ENCODE peak calls at places on chromosomes 1 and 21, in ten cellular contexts. One of them, this sample, is unnamed.

GRCh38 chr1:87956072-87956471 is 627.4 kb downstream of the LMO4 start:
- DNase-seq in kidney tubule cell: peak; percentile 98
- DNase-seq in NCI-H1105: no peak
- DNase-seq in T-helper 17 cell: no peak
- DNase-seq in GM10248: no peak
- DNase-seq in stimulated activated CD8-positive, alpha-beta memory T cell treated with anti-CD3 and anti-CD28 coated beads, Interleukin-7, amount 100 ng/mL, for 1 hour: no peak
- DNase-seq in MV-4-11: no peak
- DNase-seq in SHP77: no peak
- DNase-seq in activated CD4-positive, alpha-beta T cell treated with anti-CD3 and anti-CD28 coated beads, Interleukin-2, amount 10 ng/mL, durations not matched to agents 7 days and 5 days: no peak
- DNase-seq in NCI-H1092 treated with DMSO at 0.1 percent for 48 hours: no peak
- DNase-seq in this sample: no peak

GRCh38 chr1:10271090-10271489 is 60.7 kb downstream of the KIF1B start:
- DNase-seq in kidney tubule cell: no peak
- DNase-seq in NCI-H1105: no peak
- DNase-seq in T-helper 17 cell: no peak
- DNase-seq in GM10248: no peak
- DNase-seq in stimulated activated CD8-positive, alpha-beta memory T cell treated with anti-CD3 and anti-CD28 coated beads, Interleukin-7, amount 100 ng/mL, for 1 hour: no peak
- DNase-seq in MV-4-11: no peak
- DNase-seq in SHP77: no peak
- DNase-seq in activated CD4-positive, alpha-beta T cell treated with anti-CD3 and anti-CD28 coated beads, Interleukin-2, amount 10 ng/mL, durations not matched to agents 7 days and 5 days: no peak
- DNase-seq in NCI-H1092 treated with DMSO at 0.1 percent for 48 hours: no peak
- DNase-seq in this sample: no peak

GRCh38 chr1:153570874-153571273 is 5.2 kb upstream of the S100A2 start:
- DNase-seq in kidney tubule cell: no peak
- DNase-seq in NCI-H1105: no peak
- DNase-seq in T-helper 17 cell: no peak
- DNase-seq in GM10248: no peak
- DNase-seq in stimulated activated CD8-positive, alpha-beta memory T cell treated with anti-CD3 and anti-CD28 coated beads, Interleukin-7, amount 100 ng/mL, for 1 hour: no peak
- DNase-seq in MV-4-11: no peak
- DNase-seq in SHP77: no peak
- DNase-seq in activated CD4-positive, alpha-beta T cell treated with anti-CD3 and anti-CD28 coated beads, Interleukin-2, amount 10 ng/mL, durations not matched to agents 7 days and 5 days: no peak
- DNase-seq in NCI-H1092 treated with DMSO at 0.1 percent for 48 hours: no peak
- DNase-seq in this sample: no peak

GRCh38 chr1:228236744-228237143 is 28.9 kb downstream of the OBSCN start:
- DNase-seq in kidney tubule cell: peak; percentile 42
- DNase-seq in NCI-H1105: no peak
- DNase-seq in T-helper 17 cell: no peak
- DNase-seq in GM10248: no peak
- DNase-seq in stimulated activated CD8-positive, alpha-beta memory T cell treated with anti-CD3 and anti-CD28 coated beads, Interleukin-7, amount 100 ng/mL, for 1 hour: no peak
- DNase-seq in MV-4-11: no peak
- DNase-seq in SHP77: peak; percentile 46
- DNase-seq in activated CD4-positive, alpha-beta T cell treated with anti-CD3 and anti-CD28 coated beads, Interleukin-2, amount 10 ng/mL, durations not matched to agents 7 days and 5 days: no peak
- DNase-seq in NCI-H1092 treated with DMSO at 0.1 percent for 48 hours: peak; percentile 12
- DNase-seq in this sample: no peak

GRCh38 chr1:183159960-183160359 is 26.1 kb upstream of the LAMC2 start:
- DNase-seq in kidney tubule cell: peak; percentile 97
- DNase-seq in NCI-H1105: no peak
- DNase-seq in T-helper 17 cell: no peak
- DNase-seq in GM10248: no peak
- DNase-seq in stimulated activated CD8-positive, alpha-beta memory T cell treated with anti-CD3 and anti-CD28 coated beads, Interleukin-7, amount 100 ng/mL, for 1 hour: no peak
- DNase-seq in MV-4-11: no peak
- DNase-seq in SHP77: no peak
- DNase-seq in activated CD4-positive, alpha-beta T cell treated with anti-CD3 and anti-CD28 coated beads, Interleukin-2, amount 10 ng/mL, durations not matched to agents 7 days and 5 days: no peak
- DNase-seq in NCI-H1092 treated with DMSO at 0.1 percent for 48 hours: no peak
- DNase-seq in this sample: peak; percentile 59

GRCh38 chr1:31394628-31395193 is 18.3 kb upstream of the SERINC2 start:
- DNase-seq in kidney tubule cell: peak; percentile 90
- DNase-seq in NCI-H1105: peak; percentile 91
- DNase-seq in T-helper 17 cell: peak; percentile 60
- DNase-seq in GM10248: peak; percentile 88
- DNase-seq in stimulated activated CD8-positive, alpha-beta memory T cell treated with anti-CD3 and anti-CD28 coated beads, Interleukin-7, amount 100 ng/mL, for 1 hour: peak; percentile 40
- DNase-seq in MV-4-11: peak; percentile 80
- DNase-seq in SHP77: peak; percentile 96
- DNase-seq in activated CD4-positive, alpha-beta T cell treated with anti-CD3 and anti-CD28 coated beads, Interleukin-2, amount 10 ng/mL, durations not matched to agents 7 days and 5 days: peak; percentile 81
- DNase-seq in NCI-H1092 treated with DMSO at 0.1 percent for 48 hours: peak; percentile 76
- DNase-seq in this sample: peak; percentile 76

GRCh38 chr21:43805275-43805800 is 16.0 kb downstream of the RRP1 start:
- DNase-seq in kidney tubule cell: no peak
- DNase-seq in NCI-H1105: no peak
- DNase-seq in T-helper 17 cell: no peak
- DNase-seq in GM10248: peak; percentile 95
- DNase-seq in stimulated activated CD8-positive, alpha-beta memory T cell treated with anti-CD3 and anti-CD28 coated beads, Interleukin-7, amount 100 ng/mL, for 1 hour: no peak
- DNase-seq in MV-4-11: peak; percentile 83
- DNase-seq in SHP77: no peak
- DNase-seq in activated CD4-positive, alpha-beta T cell treated with anti-CD3 and anti-CD28 coated beads, Interleukin-2, amount 10 ng/mL, durations not matched to agents 7 days and 5 days: no peak
- DNase-seq in NCI-H1092 treated with DMSO at 0.1 percent for 48 hours: no peak
- DNase-seq in this sample: no peak

GRCh38 chr1:7454052-7454815 is 316.9 kb upstream of the VAMP3 start:
- DNase-seq in kidney tubule cell: peak; percentile 50
- DNase-seq in NCI-H1105: no peak
- DNase-seq in T-helper 17 cell: no peak
- DNase-seq in GM10248: no peak
- DNase-seq in stimulated activated CD8-positive, alpha-beta memory T cell treated with anti-CD3 and anti-CD28 coated beads, Interleukin-7, amount 100 ng/mL, for 1 hour: no peak
- DNase-seq in MV-4-11: peak; percentile 3
- DNase-seq in SHP77: peak; percentile 27
- DNase-seq in activated CD4-positive, alpha-beta T cell treated with anti-CD3 and anti-CD28 coated beads, Interleukin-2, amount 10 ng/mL, durations not matched to agents 7 days and 5 days: no peak
- DNase-seq in NCI-H1092 treated with DMSO at 0.1 percent for 48 hours: peak; percentile 26
- DNase-seq in this sample: no peak

GRCh38 chr1:178060789-178061556 is 32.9 kb upstream of the RASAL2 start:
- DNase-seq in kidney tubule cell: peak; percentile 54
- DNase-seq in NCI-H1105: no peak
- DNase-seq in T-helper 17 cell: no peak
- DNase-seq in GM10248: no peak
- DNase-seq in stimulated activated CD8-positive, alpha-beta memory T cell treated with anti-CD3 and anti-CD28 coated beads, Interleukin-7, amount 100 ng/mL, for 1 hour: no peak
- DNase-seq in MV-4-11: no peak
- DNase-seq in SHP77: no peak
- DNase-seq in activated CD4-positive, alpha-beta T cell treated with anti-CD3 and anti-CD28 coated beads, Interleukin-2, amount 10 ng/mL, durations not matched to agents 7 days and 5 days: no peak
- DNase-seq in NCI-H1092 treated with DMSO at 0.1 percent for 48 hours: no peak
- DNase-seq in this sample: no peak

GRCh38 chr1:7407547-7407895 is 363.6 kb upstream of the VAMP3 start:
- DNase-seq in kidney tubule cell: no peak
- DNase-seq in NCI-H1105: no peak
- DNase-seq in T-helper 17 cell: no peak
- DNase-seq in GM10248: no peak
- DNase-seq in stimulated activated CD8-positive, alpha-beta memory T cell treated with anti-CD3 and anti-CD28 coated beads, Interleukin-7, amount 100 ng/mL, for 1 hour: no peak
- DNase-seq in MV-4-11: no peak
- DNase-seq in SHP77: no peak
- DNase-seq in activated CD4-positive, alpha-beta T cell treated with anti-CD3 and anti-CD28 coated beads, Interleukin-2, amount 10 ng/mL, durations not matched to agents 7 days and 5 days: no peak
- DNase-seq in NCI-H1092 treated with DMSO at 0.1 percent for 48 hours: no peak
- DNase-seq in this sample: no peak

GRCh38 chr1:15146971-15147376 is 6.6 kb upstream of the TMEM51 start:
- DNase-seq in kidney tubule cell: no peak
- DNase-seq in NCI-H1105: no peak
- DNase-seq in T-helper 17 cell: no peak
- DNase-seq in GM10248: no peak
- DNase-seq in stimulated activated CD8-positive, alpha-beta memory T cell treated with anti-CD3 and anti-CD28 coated beads, Interleukin-7, amount 100 ng/mL, for 1 hour: no peak
- DNase-seq in MV-4-11: peak; percentile 36
- DNase-seq in SHP77: no peak
- DNase-seq in activated CD4-positive, alpha-beta T cell treated with anti-CD3 and anti-CD28 coated beads, Interleukin-2, amount 10 ng/mL, durations not matched to agents 7 days and 5 days: no peak
- DNase-seq in NCI-H1092 treated with DMSO at 0.1 percent for 48 hours: no peak
- DNase-seq in this sample: no peak

GRCh38 chr21:44756416-44757185 is 45.0 kb downstream of the UBE2G2 start:
- DNase-seq in kidney tubule cell: no peak
- DNase-seq in NCI-H1105: no peak
- DNase-seq in T-helper 17 cell: no peak
- DNase-seq in GM10248: no peak
- DNase-seq in stimulated activated CD8-positive, alpha-beta memory T cell treated with anti-CD3 and anti-CD28 coated beads, Interleukin-7, amount 100 ng/mL, for 1 hour: no peak
- DNase-seq in MV-4-11: no peak
- DNase-seq in SHP77: no peak
- DNase-seq in activated CD4-positive, alpha-beta T cell treated with anti-CD3 and anti-CD28 coated beads, Interleukin-2, amount 10 ng/mL, durations not matched to agents 7 days and 5 days: no peak
- DNase-seq in NCI-H1092 treated with DMSO at 0.1 percent for 48 hours: no peak
- DNase-seq in this sample: no peak

GRCh38 chr1:12177999-12178441 is 11.2 kb downstream of the TNFRSF1B start:
- DNase-seq in kidney tubule cell: peak; percentile 74
- DNase-seq in NCI-H1105: peak; percentile 76
- DNase-seq in T-helper 17 cell: peak; percentile 76
- DNase-seq in GM10248: no peak
- DNase-seq in stimulated activated CD8-positive, alpha-beta memory T cell treated with anti-CD3 and anti-CD28 coated beads, Interleukin-7, amount 100 ng/mL, for 1 hour: peak; percentile 92
- DNase-seq in MV-4-11: peak; percentile 94
- DNase-seq in SHP77: peak; percentile 38
- DNase-seq in activated CD4-positive, alpha-beta T cell treated with anti-CD3 and anti-CD28 coated beads, Interleukin-2, amount 10 ng/mL, durations not matched to agents 7 days and 5 days: peak; percentile 84
- DNase-seq in NCI-H1092 treated with DMSO at 0.1 percent for 48 hours: peak; percentile 24
- DNase-seq in this sample: no peak

GRCh38 chr1:39395357-39395831 is 96.0 kb upstream of the BMP8A start:
- DNase-seq in kidney tubule cell: peak; percentile 99
- DNase-seq in NCI-H1105: no peak
- DNase-seq in T-helper 17 cell: no peak
- DNase-seq in GM10248: no peak
- DNase-seq in stimulated activated CD8-positive, alpha-beta memory T cell treated with anti-CD3 and anti-CD28 coated beads, Interleukin-7, amount 100 ng/mL, for 1 hour: no peak
- DNase-seq in MV-4-11: peak; percentile 28
- DNase-seq in SHP77: no peak
- DNase-seq in activated CD4-positive, alpha-beta T cell treated with anti-CD3 and anti-CD28 coated beads, Interleukin-2, amount 10 ng/mL, durations not matched to agents 7 days and 5 days: no peak
- DNase-seq in NCI-H1092 treated with DMSO at 0.1 percent for 48 hours: no peak
- DNase-seq in this sample: no peak

GRCh38 chr1:163178628-163179027 is 24.1 kb downstream of the RGS5 start:
- DNase-seq in kidney tubule cell: no peak
- DNase-seq in NCI-H1105: no peak
- DNase-seq in T-helper 17 cell: no peak
- DNase-seq in GM10248: no peak
- DNase-seq in stimulated activated CD8-positive, alpha-beta memory T cell treated with anti-CD3 and anti-CD28 coated beads, Interleukin-7, amount 100 ng/mL, for 1 hour: no peak
- DNase-seq in MV-4-11: peak; percentile 78
- DNase-seq in SHP77: no peak
- DNase-seq in activated CD4-positive, alpha-beta T cell treated with anti-CD3 and anti-CD28 coated beads, Interleukin-2, amount 10 ng/mL, durations not matched to agents 7 days and 5 days: no peak
- DNase-seq in NCI-H1092 treated with DMSO at 0.1 percent for 48 hours: no peak
- DNase-seq in this sample: no peak

GRCh38 chr1:78070758-78071157 is 25.0 kb downstream of the GIPC2 start:
- DNase-seq in kidney tubule cell: peak; percentile 74
- DNase-seq in NCI-H1105: no peak
- DNase-seq in T-helper 17 cell: no peak
- DNase-seq in GM10248: no peak
- DNase-seq in stimulated activated CD8-positive, alpha-beta memory T cell treated with anti-CD3 and anti-CD28 coated beads, Interleukin-7, amount 100 ng/mL, for 1 hour: no peak
- DNase-seq in MV-4-11: no peak
- DNase-seq in SHP77: no peak
- DNase-seq in activated CD4-positive, alpha-beta T cell treated with anti-CD3 and anti-CD28 coated beads, Interleukin-2, amount 10 ng/mL, durations not matched to agents 7 days and 5 days: no peak
- DNase-seq in NCI-H1092 treated with DMSO at 0.1 percent for 48 hours: no peak
- DNase-seq in this sample: no peak

GRCh38 chr1:35544976-35545375 is 12.2 kb downstream of the KIAA0319L start:
- DNase-seq in kidney tubule cell: peak; percentile 71
- DNase-seq in NCI-H1105: peak; percentile 21
- DNase-seq in T-helper 17 cell: no peak
- DNase-seq in GM10248: peak; percentile 54
- DNase-seq in stimulated activated CD8-positive, alpha-beta memory T cell treated with anti-CD3 and anti-CD28 coated beads, Interleukin-7, amount 100 ng/mL, for 1 hour: no peak
- DNase-seq in MV-4-11: peak; percentile 83
- DNase-seq in SHP77: peak; percentile 58
- DNase-seq in activated CD4-positive, alpha-beta T cell treated with anti-CD3 and anti-CD28 coated beads, Interleukin-2, amount 10 ng/mL, durations not matched to agents 7 days and 5 days: peak; percentile 67
- DNase-seq in NCI-H1092 treated with DMSO at 0.1 percent for 48 hours: peak; percentile 58
- DNase-seq in this sample: no peak

GRCh38 chr21:46222436-46223116 is 6.0 kb downstream of the LSS start:
- DNase-seq in kidney tubule cell: no peak
- DNase-seq in NCI-H1105: no peak
- DNase-seq in T-helper 17 cell: no peak
- DNase-seq in GM10248: no peak
- DNase-seq in stimulated activated CD8-positive, alpha-beta memory T cell treated with anti-CD3 and anti-CD28 coated beads, Interleukin-7, amount 100 ng/mL, for 1 hour: no peak
- DNase-seq in MV-4-11: no peak
- DNase-seq in SHP77: no peak
- DNase-seq in activated CD4-positive, alpha-beta T cell treated with anti-CD3 and anti-CD28 coated beads, Interleukin-2, amount 10 ng/mL, durations not matched to agents 7 days and 5 days: no peak
- DNase-seq in NCI-H1092 treated with DMSO at 0.1 percent for 48 hours: no peak
- DNase-seq in this sample: no peak

GRCh38 chr1:225766967-225767413 is 10.6 kb upstream of the SRP9 start:
- DNase-seq in kidney tubule cell: peak; percentile 89
- DNase-seq in NCI-H1105: no peak
- DNase-seq in T-helper 17 cell: no peak
- DNase-seq in GM10248: peak; percentile 15
- DNase-seq in stimulated activated CD8-positive, alpha-beta memory T cell treated with anti-CD3 and anti-CD28 coated beads, Interleukin-7, amount 100 ng/mL, for 1 hour: no peak
- DNase-seq in MV-4-11: no peak
- DNase-seq in SHP77: no peak
- DNase-seq in activated CD4-positive, alpha-beta T cell treated with anti-CD3 and anti-CD28 coated beads, Interleukin-2, amount 10 ng/mL, durations not matched to agents 7 days and 5 days: no peak
- DNase-seq in NCI-H1092 treated with DMSO at 0.1 percent for 48 hours: peak; percentile 78
- DNase-seq in this sample: no peak

GRCh38 chr1:234230414-234230862 is 142.8 kb upstream of the COA6 start:
- DNase-seq in kidney tubule cell: no peak
- DNase-seq in NCI-H1105: no peak
- DNase-seq in T-helper 17 cell: no peak
- DNase-seq in GM10248: peak; percentile 29
- DNase-seq in stimulated activated CD8-positive, alpha-beta memory T cell treated with anti-CD3 and anti-CD28 coated beads, Interleukin-7, amount 100 ng/mL, for 1 hour: no peak
- DNase-seq in MV-4-11: peak; percentile 53
- DNase-seq in SHP77: peak; percentile 31
- DNase-seq in activated CD4-positive, alpha-beta T cell treated with anti-CD3 and anti-CD28 coated beads, Interleukin-2, amount 10 ng/mL, durations not matched to agents 7 days and 5 days: peak; percentile 48
- DNase-seq in NCI-H1092 treated with DMSO at 0.1 percent for 48 hours: peak; percentile 87
- DNase-seq in this sample: peak; percentile 50

GRCh38 chr1:97378596-97378995 is 542.2 kb downstream of the DPYD start:
- DNase-seq in kidney tubule cell: peak; percentile 22
- DNase-seq in NCI-H1105: no peak
- DNase-seq in T-helper 17 cell: no peak
- DNase-seq in GM10248: no peak
- DNase-seq in stimulated activated CD8-positive, alpha-beta memory T cell treated with anti-CD3 and anti-CD28 coated beads, Interleukin-7, amount 100 ng/mL, for 1 hour: no peak
- DNase-seq in MV-4-11: no peak
- DNase-seq in SHP77: no peak
- DNase-seq in activated CD4-positive, alpha-beta T cell treated with anti-CD3 and anti-CD28 coated beads, Interleukin-2, amount 10 ng/mL, durations not matched to agents 7 days and 5 days: no peak
- DNase-seq in NCI-H1092 treated with DMSO at 0.1 percent for 48 hours: no peak
- DNase-seq in this sample: no peak

GRCh38 chr1:209150114-209150513 is 433.4 kb upstream of the CAMK1G start:
- DNase-seq in kidney tubule cell: peak; percentile 38
- DNase-seq in NCI-H1105: no peak
- DNase-seq in T-helper 17 cell: no peak
- DNase-seq in GM10248: peak; percentile 20
- DNase-seq in stimulated activated CD8-positive, alpha-beta memory T cell treated with anti-CD3 and anti-CD28 coated beads, Interleukin-7, amount 100 ng/mL, for 1 hour: no peak
- DNase-seq in MV-4-11: peak; percentile 42
- DNase-seq in SHP77: no peak
- DNase-seq in activated CD4-positive, alpha-beta T cell treated with anti-CD3 and anti-CD28 coated beads, Interleukin-2, amount 10 ng/mL, durations not matched to agents 7 days and 5 days: peak; percentile 15
- DNase-seq in NCI-H1092 treated with DMSO at 0.1 percent for 48 hours: no peak
- DNase-seq in this sample: peak; percentile 28

GRCh38 chr1:19979494-19979977 is at the start of gene PLA2G2A:
- DNase-seq in kidney tubule cell: no peak
- DNase-seq in NCI-H1105: no peak
- DNase-seq in T-helper 17 cell: no peak
- DNase-seq in GM10248: no peak
- DNase-seq in stimulated activated CD8-positive, alpha-beta memory T cell treated with anti-CD3 and anti-CD28 coated beads, Interleukin-7, amount 100 ng/mL, for 1 hour: no peak
- DNase-seq in MV-4-11: no peak
- DNase-seq in SHP77: no peak
- DNase-seq in activated CD4-positive, alpha-beta T cell treated with anti-CD3 and anti-CD28 coated beads, Interleukin-2, amount 10 ng/mL, durations not matched to agents 7 days and 5 days: no peak
- DNase-seq in NCI-H1092 treated with DMSO at 0.1 percent for 48 hours: no peak
- DNase-seq in this sample: no peak

GRCh38 chr1:113981962-113982931 is 3.0 kb downstream of the OLFML3 start:
- DNase-seq in kidney tubule cell: peak; percentile 59
- DNase-seq in NCI-H1105: no peak
- DNase-seq in T-helper 17 cell: no peak
- DNase-seq in GM10248: no peak
- DNase-seq in stimulated activated CD8-positive, alpha-beta memory T cell treated with anti-CD3 and anti-CD28 coated beads, Interleukin-7, amount 100 ng/mL, for 1 hour: no peak
- DNase-seq in MV-4-11: peak; percentile 62
- DNase-seq in SHP77: no peak
- DNase-seq in activated CD4-positive, alpha-beta T cell treated with anti-CD3 and anti-CD28 coated beads, Interleukin-2, amount 10 ng/mL, durations not matched to agents 7 days and 5 days: no peak
- DNase-seq in NCI-H1092 treated with DMSO at 0.1 percent for 48 hours: no peak
- DNase-seq in this sample: no peak

GRCh38 chr1:64757213-64757612 is 12.3 kb downstream of the RAVER2 start:
- DNase-seq in kidney tubule cell: no peak
- DNase-seq in NCI-H1105: no peak
- DNase-seq in T-helper 17 cell: no peak
- DNase-seq in GM10248: no peak
- DNase-seq in stimulated activated CD8-positive, alpha-beta memory T cell treated with anti-CD3 and anti-CD28 coated beads, Interleukin-7, amount 100 ng/mL, for 1 hour: no peak
- DNase-seq in MV-4-11: no peak
- DNase-seq in SHP77: no peak
- DNase-seq in activated CD4-positive, alpha-beta T cell treated with anti-CD3 and anti-CD28 coated beads, Interleukin-2, amount 10 ng/mL, durations not matched to agents 7 days and 5 days: no peak
- DNase-seq in NCI-H1092 treated with DMSO at 0.1 percent for 48 hours: no peak
- DNase-seq in this sample: no peak

GRCh38 chr1:247914941-247915662 is 5.0 kb upstream of the OR2T8 start:
- DNase-seq in kidney tubule cell: no peak
- DNase-seq in NCI-H1105: no peak
- DNase-seq in T-helper 17 cell: no peak
- DNase-seq in GM10248: no peak
- DNase-seq in stimulated activated CD8-positive, alpha-beta memory T cell treated with anti-CD3 and anti-CD28 coated beads, Interleukin-7, amount 100 ng/mL, for 1 hour: no peak
- DNase-seq in MV-4-11: no peak
- DNase-seq in SHP77: no peak
- DNase-seq in activated CD4-positive, alpha-beta T cell treated with anti-CD3 and anti-CD28 coated beads, Interleukin-2, amount 10 ng/mL, durations not matched to agents 7 days and 5 days: no peak
- DNase-seq in NCI-H1092 treated with DMSO at 0.1 percent for 48 hours: no peak
- DNase-seq in this sample: no peak

GRCh38 chr1:214506972-214507431 is 44.4 kb downstream of the PTPN14 start:
- DNase-seq in kidney tubule cell: peak; percentile 97
- DNase-seq in NCI-H1105: no peak
- DNase-seq in T-helper 17 cell: no peak
- DNase-seq in GM10248: no peak
- DNase-seq in stimulated activated CD8-positive, alpha-beta memory T cell treated with anti-CD3 and anti-CD28 coated beads, Interleukin-7, amount 100 ng/mL, for 1 hour: no peak
- DNase-seq in MV-4-11: no peak
- DNase-seq in SHP77: no peak
- DNase-seq in activated CD4-positive, alpha-beta T cell treated with anti-CD3 and anti-CD28 coated beads, Interleukin-2, amount 10 ng/mL, durations not matched to agents 7 days and 5 days: no peak
- DNase-seq in NCI-H1092 treated with DMSO at 0.1 percent for 48 hours: no peak
- DNase-seq in this sample: peak; percentile 36

GRCh38 chr1:57879700-57880099 is 455.8 kb upstream of the DAB1 start:
- DNase-seq in kidney tubule cell: no peak
- DNase-seq in NCI-H1105: no peak
- DNase-seq in T-helper 17 cell: no peak
- DNase-seq in GM10248: no peak
- DNase-seq in stimulated activated CD8-positive, alpha-beta memory T cell treated with anti-CD3 and anti-CD28 coated beads, Interleukin-7, amount 100 ng/mL, for 1 hour: no peak
- DNase-seq in MV-4-11: no peak
- DNase-seq in SHP77: no peak
- DNase-seq in activated CD4-positive, alpha-beta T cell treated with anti-CD3 and anti-CD28 coated beads, Interleukin-2, amount 10 ng/mL, durations not matched to agents 7 days and 5 days: no peak
- DNase-seq in NCI-H1092 treated with DMSO at 0.1 percent for 48 hours: no peak
- DNase-seq in this sample: no peak

This sample was measured in NCI-H1048.